ENCODE peak calls at places on chromosomes 2 and 18, in six cellular contexts. One of them, this sample, is unnamed.

GRCh38 chr2:133571249-133571648 is 3.0 kb upstream of the NCKAP5 start:
- DNase-seq in K562: no peak
- DNase-seq in GM12891: no peak
- DNase-seq in HepG2: no peak
- DNase-seq in H1: peak
- DNase-seq in GM12878: no peak
- DNase-seq in this sample: no peak

GRCh38 chr2:219631406-219631891 is 4.0 kb downstream of the SLC4A3 start:
- DNase-seq in K562: no peak
- DNase-seq in GM12891: no peak
- DNase-seq in HepG2: no peak
- DNase-seq in H1: no peak
- DNase-seq in GM12878: no peak
- DNase-seq in this sample: no peak

GRCh38 chr2:1314254-1314653 is 99.0 kb upstream of the TPO start:
- DNase-seq in K562: no peak
- DNase-seq in GM12891: no peak
- DNase-seq in HepG2: no peak
- DNase-seq in H1: no peak
- DNase-seq in GM12878: no peak
- DNase-seq in this sample: no peak

GRCh38 chr2:37414470-37414949 is 70.1 kb downstream of the QPCT start:
- DNase-seq in K562: peak
- DNase-seq in GM12891: no peak
- DNase-seq in HepG2: peak
- DNase-seq in H1: no peak
- DNase-seq in GM12878: peak
- DNase-seq in this sample: no peak

GRCh38 chr2:50444286-50444685 is 587.6 kb downstream of the NRXN1 start:
- DNase-seq in K562: no peak
- DNase-seq in GM12891: no peak
- DNase-seq in HepG2: no peak
- DNase-seq in H1: no peak
- DNase-seq in GM12878: no peak
- DNase-seq in this sample: no peak

GRCh38 chr18:34834897-34835296 is 124.8 kb downstream of the DTNA start:
- DNase-seq in K562: no peak
- DNase-seq in GM12891: no peak
- DNase-seq in HepG2: no peak
- DNase-seq in H1: no peak
- DNase-seq in GM12878: no peak
- DNase-seq in this sample: no peak

GRCh38 chr2:9191044-9191481 is 15.5 kb upstream of the ASAP2 start:
- DNase-seq in K562: no peak
- DNase-seq in GM12891: no peak
- DNase-seq in HepG2: peak
- DNase-seq in H1: no peak
- DNase-seq in GM12878: no peak
- DNase-seq in this sample: no peak

GRCh38 chr2:119659601-119660342 is 19.2 kb upstream of the TMEM177 start:
- DNase-seq in K562: no peak
- DNase-seq in GM12891: no peak
- DNase-seq in HepG2: peak
- DNase-seq in H1: no peak
- DNase-seq in GM12878: no peak
- DNase-seq in this sample: no peak

GRCh38 chr2:53913721-53914120 is 54.0 kb upstream of the GPR75 start:
- DNase-seq in K562: no peak
- DNase-seq in GM12891: peak
- DNase-seq in HepG2: no peak
- DNase-seq in H1: no peak
- DNase-seq in GM12878: peak
- DNase-seq in this sample: peak

GRCh38 chr2:60775048-60775639 is 19.1 kb downstream of the PAPOLG start:
- DNase-seq in K562: no peak
- DNase-seq in GM12891: no peak
- DNase-seq in HepG2: no peak
- DNase-seq in H1: no peak
- DNase-seq in GM12878: no peak
- DNase-seq in this sample: no peak
- TF ChIP-seq TAF1 in K562: no peak
- TF ChIP-seq TAF1 in GM12891: no peak
- TF ChIP-seq TAF1 in HepG2: no peak
- TF ChIP-seq TAF1 in H1: no peak
- TF ChIP-seq TAF1 in GM12878: no peak
- TF ChIP-seq TAF1 in this sample: no peak

DNA sequence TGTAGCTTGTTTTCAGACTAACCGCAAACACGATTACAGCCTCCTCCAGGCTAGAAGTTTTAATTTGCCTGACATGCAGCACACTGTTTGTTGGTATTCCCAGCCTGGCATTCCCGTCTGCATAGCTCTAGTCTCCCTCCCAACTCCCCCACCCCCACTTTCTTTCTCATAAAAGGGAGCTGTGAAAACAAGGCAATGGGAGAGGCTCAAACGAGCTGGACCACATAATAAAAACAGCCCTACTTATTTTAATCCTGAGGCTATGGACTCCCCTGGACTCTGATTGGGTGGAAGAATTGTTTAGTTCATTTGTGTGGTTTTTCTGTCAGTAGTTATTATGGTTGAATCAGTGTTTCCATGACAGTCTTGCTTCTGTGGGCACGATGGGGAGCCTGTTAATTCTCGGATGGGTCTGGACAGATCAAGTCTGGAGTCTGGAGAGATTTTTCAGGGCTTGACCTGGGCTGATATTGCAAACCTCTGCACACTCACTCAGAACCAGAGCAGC is 1.2 kb downstream of the STON1 start:
- DNase-seq in K562: no peak
- DNase-seq in GM12891: no peak
- DNase-seq in HepG2: peak
- DNase-seq in H1: no peak
- DNase-seq in GM12878: no peak
- DNase-seq in this sample: no peak
- TF ChIP-seq POLR2A in K562: no peak
- TF ChIP-seq POLR2A in GM12891: no peak
- TF ChIP-seq POLR2A in HepG2: no peak
- TF ChIP-seq POLR2A in H1: no peak
- TF ChIP-seq POLR2A in GM12878: no peak
- TF ChIP-seq POLR2A in this sample: no peak

GRCh38 chr2:27502149-27502548 is 5.5 kb downstream of the GCKR start:
- DNase-seq in K562: no peak
- DNase-seq in GM12891: no peak
- DNase-seq in HepG2: no peak
- DNase-seq in H1: no peak
- DNase-seq in GM12878: no peak
- DNase-seq in this sample: no peak
- TF ChIP-seq TAF1 in K562: no peak
- TF ChIP-seq TAF1 in GM12891: no peak
- TF ChIP-seq TAF1 in HepG2: no peak
- TF ChIP-seq TAF1 in H1: no peak
- TF ChIP-seq TAF1 in GM12878: no peak
- TF ChIP-seq TAF1 in this sample: no peak

DNA sequence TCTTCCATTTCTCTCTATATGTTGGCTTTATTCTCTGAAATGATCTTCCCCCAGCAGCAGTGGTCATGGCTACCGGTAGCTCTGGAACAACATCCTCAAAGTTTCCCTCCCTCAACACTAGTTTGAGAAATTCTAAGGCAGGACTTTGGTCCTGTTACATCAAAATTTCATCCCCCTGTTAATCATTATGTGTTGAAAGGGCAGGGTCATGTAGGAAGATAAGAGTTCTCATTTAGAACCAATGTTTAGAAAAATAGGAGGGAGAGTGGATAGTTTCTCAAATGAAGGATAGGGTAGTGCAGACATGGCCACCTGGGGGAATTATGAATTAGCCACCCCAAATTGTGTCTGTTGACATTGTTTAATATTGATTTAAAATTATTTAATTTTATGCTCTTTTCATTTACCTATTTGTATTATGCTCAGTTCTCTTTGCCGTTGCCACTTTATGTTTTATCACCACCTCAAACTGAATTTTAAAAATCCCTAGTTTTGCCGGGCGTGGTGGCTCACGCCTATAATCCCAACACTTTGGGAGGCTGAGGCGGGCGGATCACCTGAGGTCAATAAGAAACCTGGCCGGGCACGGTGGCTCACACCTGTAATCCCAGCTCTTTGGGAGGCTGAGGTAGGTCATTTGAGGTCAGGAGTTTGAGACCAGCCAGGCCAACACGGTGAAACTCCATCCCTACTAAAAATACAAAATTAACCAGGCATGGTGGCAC is 22.3 kb downstream of the EML4 start:
- DNase-seq in K562: no peak
- DNase-seq in GM12891: no peak
- DNase-seq in HepG2: peak
- DNase-seq in H1: no peak
- DNase-seq in GM12878: no peak
- DNase-seq in this sample: no peak
- TF ChIP-seq POLR2A in K562: no peak
- TF ChIP-seq POLR2A in GM12891: no peak
- TF ChIP-seq POLR2A in HepG2: peak
- TF ChIP-seq POLR2A in H1: no peak
- TF ChIP-seq POLR2A in GM12878: no peak
- TF ChIP-seq POLR2A in this sample: no peak

GRCh38 chr18:45412577-45412976 is 202.7 kb upstream of the SLC14A2 start:
- DNase-seq in K562: no peak
- DNase-seq in GM12891: no peak
- DNase-seq in HepG2: no peak
- DNase-seq in H1: no peak
- DNase-seq in GM12878: peak
- DNase-seq in this sample: no peak
- TF ChIP-seq TAF1 in K562: no peak
- TF ChIP-seq TAF1 in GM12891: no peak
- TF ChIP-seq TAF1 in HepG2: no peak
- TF ChIP-seq TAF1 in H1: no peak
- TF ChIP-seq TAF1 in GM12878: no peak
- TF ChIP-seq TAF1 in this sample: no peak

DNA sequence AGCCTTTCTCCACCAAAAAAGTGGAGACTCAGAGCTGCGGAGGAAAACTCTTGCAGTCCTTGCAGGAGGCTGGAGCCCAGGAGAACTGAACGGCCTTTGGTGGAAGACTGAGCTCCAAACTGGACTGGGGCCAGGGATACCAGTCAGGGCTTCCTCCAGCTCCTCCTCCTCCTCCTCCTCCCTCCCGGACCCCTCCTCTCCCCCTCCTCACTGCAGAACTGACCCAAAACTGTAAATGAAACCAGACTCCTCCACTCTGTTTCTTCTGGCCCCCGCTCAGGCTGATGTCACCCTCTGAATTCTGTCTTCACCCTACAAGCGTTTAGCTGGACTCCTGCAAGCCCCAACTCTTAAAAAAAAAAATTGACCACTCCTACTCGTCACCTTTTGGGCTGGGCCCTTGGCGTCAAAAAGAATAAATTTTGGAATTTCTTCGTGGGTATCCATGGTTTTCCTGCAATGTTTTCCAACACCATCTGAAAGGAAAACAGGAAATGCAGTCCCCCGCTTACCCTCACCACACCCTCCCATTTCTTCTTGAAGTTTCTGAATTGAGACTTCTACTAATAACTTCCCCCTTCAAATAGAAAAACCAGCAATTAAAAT is at the start of gene COL6A3:
- DNase-seq in K562: no peak
- DNase-seq in GM12891: no peak
- DNase-seq in HepG2: no peak
- DNase-seq in H1: no peak
- DNase-seq in GM12878: no peak
- DNase-seq in this sample: no peak
- TF ChIP-seq POLR2A in K562: no peak
- TF ChIP-seq POLR2A in GM12891: no peak
- TF ChIP-seq POLR2A in HepG2: no peak
- TF ChIP-seq POLR2A in H1: no peak
- TF ChIP-seq POLR2A in GM12878: no peak
- TF ChIP-seq POLR2A in this sample: no peak

DNA sequence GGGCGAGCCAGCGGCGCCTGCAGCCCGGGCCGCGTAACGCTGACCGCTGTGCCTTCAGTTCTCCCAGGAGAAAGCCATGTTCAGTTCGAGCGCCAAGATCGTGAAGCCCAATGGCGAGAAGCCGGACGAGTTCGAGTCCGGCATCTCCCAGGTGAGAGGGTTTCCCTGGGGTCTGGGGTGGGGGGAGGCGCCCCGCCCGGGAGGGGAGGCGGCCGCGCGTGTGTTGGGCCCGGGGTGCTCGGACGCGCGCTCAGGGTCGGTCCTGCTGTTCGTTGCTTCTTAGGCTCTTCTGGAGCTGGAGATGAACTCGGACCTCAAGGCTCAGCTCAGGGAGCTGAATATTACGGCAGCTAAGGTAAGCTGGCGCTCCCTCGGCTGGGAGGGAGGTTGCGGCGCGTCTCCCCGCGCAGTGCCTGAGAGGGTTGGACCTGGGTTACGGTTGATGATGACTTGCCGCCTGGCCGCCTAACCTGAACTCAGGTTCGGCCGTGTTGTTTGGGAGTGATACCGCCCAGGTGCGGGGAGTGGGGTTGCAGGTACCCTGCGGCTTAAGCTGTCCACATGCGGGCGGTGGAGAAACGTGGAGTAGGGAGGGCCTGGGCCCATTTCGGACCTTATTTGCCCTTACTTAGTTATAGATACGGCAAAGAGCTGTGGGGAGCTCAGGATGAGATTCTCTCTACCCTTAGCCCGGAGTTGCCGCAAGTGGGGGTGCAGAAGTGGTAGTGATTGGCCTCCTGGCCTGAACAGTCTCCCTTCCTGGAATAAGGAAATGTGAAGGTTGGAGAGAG is 669 bp downstream of the RPS7 start:
- DNase-seq in K562: peak
- DNase-seq in GM12891: no peak
- DNase-seq in HepG2: no peak
- DNase-seq in H1: no peak
- DNase-seq in GM12878: no peak
- DNase-seq in this sample: no peak
- TF ChIP-seq TAF1 in K562: no peak
- TF ChIP-seq TAF1 in GM12891: no peak
- TF ChIP-seq TAF1 in HepG2: no peak
- TF ChIP-seq TAF1 in H1: no peak
- TF ChIP-seq TAF1 in GM12878: no peak
- TF ChIP-seq TAF1 in this sample: no peak

GRCh38 chr2:75003773-75004172 is 45.3 kb downstream of the POLE4 start:
- DNase-seq in K562: no peak
- DNase-seq in GM12891: no peak
- DNase-seq in HepG2: no peak
- DNase-seq in H1: no peak
- DNase-seq in GM12878: no peak
- DNase-seq in this sample: no peak

GRCh38 chr2:75007061-75007460 is 48.6 kb downstream of the POLE4 start:
- DNase-seq in K562: no peak
- DNase-seq in GM12891: no peak
- DNase-seq in HepG2: no peak
- DNase-seq in H1: no peak
- DNase-seq in GM12878: no peak
- DNase-seq in this sample: no peak

GRCh38 chr2:75007819-75008218 is 49.4 kb downstream of the POLE4 start:
- DNase-seq in K562: no peak
- DNase-seq in GM12891: no peak
- DNase-seq in HepG2: no peak
- DNase-seq in H1: no peak
- DNase-seq in GM12878: no peak
- DNase-seq in this sample: no peak

GRCh38 chr2:75003276-75003675 is 44.8 kb downstream of the POLE4 start:
- DNase-seq in K562: no peak
- DNase-seq in GM12891: no peak
- DNase-seq in HepG2: peak
- DNase-seq in H1: no peak
- DNase-seq in GM12878: no peak
- DNase-seq in this sample: no peak

GRCh38 chr2:75006041-75006440 is 47.6 kb downstream of the POLE4 start:
- DNase-seq in K562: no peak
- DNase-seq in GM12891: no peak
- DNase-seq in HepG2: no peak
- DNase-seq in H1: no peak
- DNase-seq in GM12878: no peak
- DNase-seq in this sample: no peak
- TF ChIP-seq POLR2A in K562: no peak
- TF ChIP-seq POLR2A in GM12891: no peak
- TF ChIP-seq POLR2A in HepG2: no peak
- TF ChIP-seq POLR2A in H1: no peak
- TF ChIP-seq POLR2A in GM12878: no peak
- TF ChIP-seq POLR2A in this sample: no peak